ENCODE peak calls at places on chromosomes 16 and 17, in seven cellular contexts. S is glutamatergic neuron, D is uterus, W is neural crest cell, H is transverse colon, B is nephron progenitor cell, M is tibial nerve. Q is an unnamed sample.

GRCh38 chr16:20866161-20866772 is 33.9 kb downstream of the DCUN1D3 start:
- DNase-seq in M (no peak), S (peak), W (no peak), B (no peak), D (no peak), H (peak), Q (peak)

GRCh38 chr17:45787044-45787443 is 2.9 kb downstream of the CRHR1 start:
- DNase-seq in B (no peak), M (no peak), D (no peak), S (no peak), W (no peak), H (no peak), Q (no peak)

GRCh38 chr17:82698065-82698973 is at the start of gene RAB40B:
- DNase-seq in D (peak), B (peak), M (peak), S (peak), H (peak), W (peak), Q (peak)

GRCh38 chr17:32259596-32259995 is 6.0 kb upstream of the RHBDL3 start:
- DNase-seq in B (no peak), H (no peak), S (no peak), D (no peak), W (no peak), M (no peak), Q (no peak)

GRCh38 chr16:66405057-66405783 is 21.9 kb upstream of the BEAN1 start:
- DNase-seq in W (no peak), D (no peak), B (no peak), S (no peak), H (no peak), M (no peak), Q (no peak)

GRCh38 chr17:3897731-3898130 is 4.9 kb upstream of the CAMKK1 start:
- DNase-seq in B (no peak), S (no peak), D (no peak), M (no peak), W (no peak), H (no peak), Q (no peak)

GRCh38 chr16:14301150-14302030 is 230.3 kb downstream of the MRTFB start:
- DNase-seq in S (no peak), D (peak), H (peak), M (peak), B (peak), W (no peak), Q (no peak)

GRCh38 chr17:77303620-77304019 is 162.9 kb downstream of the SEC14L1 start:
- DNase-seq in D (no peak), B (no peak), W (no peak), S (no peak), H (no peak), M (no peak), Q (no peak)

GRCh38 chr16:4944333-4945281 is 7.7 kb upstream of the PPL start:
- DNase-seq in B (no peak), S (peak), M (peak), H (peak), D (peak), W (no peak), Q (no peak)

GRCh38 chr17:16150251-16150859 is 65.0 kb downstream of the NCOR1 start:
- DNase-seq in B (no peak), M (no peak), D (no peak), W (no peak), H (no peak), S (no peak), Q (no peak)

GRCh38 chr17:72928454-72929136 is 163.9 kb downstream of the SLC39A11 start:
- DNase-seq in S (no peak), M (no peak), D (no peak), H (no peak), B (no peak), W (no peak), Q (no peak)

GRCh38 chr17:72338847-72339790 is 218.3 kb downstream of the SOX9 start:
- DNase-seq in B (no peak), M (no peak), W (no peak), D (no peak), H (peak), S (no peak), Q (no peak)

GRCh38 chr17:76867578-76868175 is 527 bp upstream of the MGAT5B start:
- DNase-seq in M (no peak), B (no peak), H (no peak), W (no peak), D (no peak), S (no peak), Q (no peak)

GRCh38 chr17:43200127-43200526 is 11.5 kb upstream of the TMEM106A start:
- DNase-seq in B (no peak), D (no peak), S (peak), W (no peak), M (no peak), H (no peak), Q (no peak)

GRCh38 chr16:23182675-23183485 is at the start of gene SCNN1G:
- DNase-seq in S (peak), D (peak), W (peak), B (peak), H (peak), M (no peak), Q (no peak)

GRCh38 chr16:81582655-81583441 is 138.2 kb downstream of the CMIP start:
- DNase-seq in W (peak), S (no peak), D (no peak), H (no peak), B (no peak), M (no peak), Q (no peak)

GRCh38 chr16:11871193-11871592 is 19.9 kb upstream of the RSL1D1 start:
- DNase-seq in B (peak), S (no peak), M (peak), D (no peak), W (no peak), H (no peak), Q (no peak)

GRCh38 chr16:83704656-83705055 is 103.1 kb upstream of the HSBP1 start:
- DNase-seq in B (no peak), M (no peak), H (no peak), S (no peak), W (no peak), D (no peak), Q (no peak)

GRCh38 chr17:71959129-71959528 is 161.7 kb upstream of the SOX9 start:
- DNase-seq in H (no peak), W (no peak), B (no peak), M (no peak), D (no peak), S (no peak), Q (no peak)

GRCh38 chr16:13864689-13865088 is 55.3 kb upstream of the ERCC4 start:
- DNase-seq in S (no peak), W (no peak), H (no peak), M (no peak), B (no peak), D (no peak), Q (no peak)

GRCh38 chr17:1126801-1127550 is 52.8 kb downstream of the ABR start:
- DNase-seq in M (no peak), D (no peak), W (no peak), B (no peak), H (no peak), S (no peak), Q (no peak)

GRCh38 chr16:67580202-67580601 is 17.9 kb downstream of the CTCF start:
- DNase-seq in H (no peak), M (no peak), D (no peak), W (no peak), S (no peak), B (no peak), Q (no peak)

GRCh38 chr17:68514809-68515208 is 2.6 kb downstream of the PRKAR1A start:
- DNase-seq in H (no peak), S (no peak), D (no peak), B (no peak), M (no peak), W (no peak), Q (no peak)

GRCh38 chr16:89000207-89000959 is 23.4 kb upstream of the CBFA2T3 start:
- DNase-seq in B (no peak), W (no peak), H (no peak), M (no peak), S (no peak), D (no peak), Q (no peak)

GRCh38 chr16:1493746-1494094 is 560 bp downstream of the TELO2 start:
- DNase-seq in B (no peak), W (no peak), D (no peak), S (no peak), H (no peak), M (no peak), Q (no peak)

GRCh38 chr16:74564451-74564984 is 42.4 kb downstream of the GLG1 start:
- DNase-seq in H (no peak), B (no peak), S (no peak), M (no peak), D (no peak), W (no peak), Q (no peak)

GRCh38 chr17:78573955-78574354 is 3.2 kb downstream of the DNAH17 start:
- DNase-seq in H (no peak), D (no peak), M (no peak), S (no peak), W (no peak), B (no peak), Q (no peak)

GRCh38 chr16:50862818-50863672 is 121.2 kb downstream of the CYLD start:
- DNase-seq in M (peak), W (no peak), H (no peak), B (no peak), S (peak), D (no peak), Q (no peak)

GRCh38 chr16:12113581-12114375 is 137.2 kb downstream of the SNX29 start:
- DNase-seq in B (peak), D (no peak), S (peak), H (no peak), W (no peak), M (no peak), Q (no peak)

GRCh38 chr16:49701867-49702494 is 153.9 kb downstream of the ZNF423 start:
- DNase-seq in H (peak), S (peak), B (peak), M (peak), W (peak), D (peak), Q (no peak)

GRCh38 chr16:5188318-5189025 is 90.9 kb upstream of the EEF2KMT start:
- DNase-seq in S (no peak), D (no peak), B (no peak), W (no peak), M (no peak), H (no peak), Q (no peak)

GRCh38 chr16:65070831-65071230 is 51.0 kb downstream of the CDH11 start:
- DNase-seq in H (peak), M (peak), B (no peak), D (peak), S (no peak), W (peak), Q (no peak)

GRCh38 chr16:69894675-69895074 is 56.5 kb upstream of the CLEC18A start:
- DNase-seq in H (no peak), S (no peak), M (no peak), D (no peak), B (no peak), W (peak), Q (no peak)

GRCh38 chr17:79795795-79796569 is 895 bp downstream of the CBX8 start:
- DNase-seq in D (no peak), B (no peak), S (no peak), W (no peak), H (no peak), M (no peak), Q (no peak)

GRCh38 chr16:795580-796229 is 4.8 kb downstream of the GNG13 start:
- DNase-seq in D (no peak), W (no peak), H (peak), M (no peak), S (no peak), B (no peak), Q (no peak)

GRCh38 chr16:17159616-17160015 is 311.1 kb downstream of the XYLT1 start:
- DNase-seq in D (no peak), W (no peak), S (no peak), H (no peak), B (no peak), M (no peak), Q (peak)

GRCh38 chr16:82643936-82644630 is 17.3 kb downstream of the CDH13 start:
- DNase-seq in B (no peak), M (no peak), W (no peak), S (no peak), D (no peak), H (no peak), Q (no peak)

GRCh38 chr16:28133666-28134065 is 70.2 kb upstream of the GSG1L start:
- DNase-seq in D (no peak), S (no peak), W (no peak), B (no peak), H (no peak), M (no peak), Q (no peak)

GRCh38 chr16:28136751-28137434 is 73.4 kb upstream of the GSG1L start:
- DNase-seq in B (no peak), H (no peak), D (no peak), M (no peak), W (no peak), S (no peak), Q (no peak)

GRCh38 chr16:28140788-28141618 is 70.8 kb downstream of the XPO6 start:
- DNase-seq in M (no peak), S (no peak), H (peak), W (no peak), B (no peak), D (no peak), Q (no peak)

DNA sequence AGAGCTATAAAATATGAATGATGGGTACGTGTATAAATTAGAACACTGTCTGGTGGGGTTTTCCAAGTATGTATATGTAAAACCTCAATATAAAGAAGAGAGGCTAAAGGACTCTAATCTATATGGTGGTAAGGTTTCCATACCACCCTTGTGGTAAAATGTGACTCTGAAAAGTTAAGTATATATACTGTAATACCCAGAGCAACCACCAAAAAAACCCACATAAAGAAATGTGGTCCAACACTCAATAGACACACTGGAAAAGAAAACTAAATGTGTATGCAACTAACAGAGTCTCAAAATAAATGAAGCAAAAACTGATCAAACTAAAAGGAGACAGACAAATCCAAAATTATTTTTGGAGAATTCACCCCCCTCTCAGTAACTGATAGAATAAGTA is 72.2 kb downstream of the XPO6 start:
- DNase-seq in M (no peak), B (no peak), S (no peak), W (no peak), H (no peak), D (no peak), Q (no peak)
- TF ChIP-seq CTCF in M (no peak), B (no peak), S (peak), W (peak), H (no peak), D (no peak), Q (no peak)

DNA sequence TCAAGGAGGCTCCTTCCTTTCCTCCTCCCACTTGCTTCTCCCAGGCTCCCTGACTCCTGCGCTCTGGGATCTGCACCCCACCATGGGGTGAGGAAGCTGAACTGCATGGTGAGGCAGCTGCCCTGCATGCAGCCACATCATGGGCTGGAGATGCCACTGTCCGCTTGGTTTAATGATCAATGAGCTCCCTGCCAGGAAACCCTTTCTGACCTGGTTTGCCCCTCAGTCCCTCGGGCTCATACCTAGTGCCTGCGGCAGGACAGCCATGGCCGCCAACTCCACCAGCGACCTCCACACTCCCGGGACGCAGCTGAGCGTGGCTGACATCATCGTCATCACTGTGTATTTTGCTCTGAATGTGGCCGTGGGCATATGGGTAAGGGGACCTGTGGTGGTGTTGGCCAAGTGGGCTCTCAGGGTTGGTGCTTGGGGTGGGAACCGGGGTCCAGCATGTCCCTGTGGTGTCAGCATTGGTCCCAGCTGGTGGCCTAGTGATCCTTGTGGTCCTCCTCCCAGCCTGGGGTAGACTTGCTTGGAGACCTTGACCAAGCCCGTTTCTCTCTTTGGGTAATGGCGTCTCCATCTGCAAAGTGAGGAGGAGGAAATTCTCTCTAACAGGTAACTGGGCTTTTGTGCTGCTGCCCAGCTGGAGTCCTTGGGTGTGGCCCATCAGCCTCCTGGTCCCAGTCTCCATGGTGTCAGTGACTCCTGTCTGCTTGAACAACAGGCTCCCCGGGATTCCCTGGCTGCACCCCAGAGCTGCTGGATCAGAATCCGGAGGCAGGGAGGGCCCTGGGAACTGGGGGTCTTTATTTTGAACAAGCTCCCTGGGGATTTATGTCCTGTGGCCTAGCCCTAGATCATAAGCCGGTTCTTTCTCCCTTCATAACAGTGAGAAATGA is at the start of gene SLC5A10:
- DNase-seq in D (no peak), S (no peak), W (no peak), H (no peak), M (no peak), B (no peak), Q (no peak)
- TF ChIP-seq CTCF in D (no peak), S (peak), W (no peak), H (no peak), M (no peak), B (no peak), Q (no peak)

DNA sequence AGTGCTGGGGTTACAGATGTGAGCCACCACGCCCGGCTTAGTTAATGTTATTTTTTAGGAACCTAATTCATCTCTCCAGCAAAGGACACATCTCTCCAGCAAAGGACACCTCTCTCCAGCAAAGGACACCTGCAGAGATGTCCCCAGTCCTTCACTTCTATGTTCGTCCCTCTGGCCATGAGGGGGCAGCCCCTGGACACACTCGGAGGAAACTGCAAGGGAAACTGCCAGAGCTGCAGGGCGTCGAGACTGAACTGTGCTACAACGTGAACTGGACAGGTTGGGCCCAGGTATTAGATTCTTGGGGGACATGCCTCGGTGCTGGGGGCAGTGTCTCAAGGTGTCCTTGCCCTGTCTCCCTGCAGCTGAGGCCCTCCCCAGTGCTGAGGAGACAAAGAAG is 4.7 kb downstream of the PFAS start:
- DNase-seq in W (no peak), B (no peak), S (peak), D (no peak), H (no peak), M (no peak), Q (no peak)
- TF ChIP-seq CTCF in W (no peak), B (no peak), S (no peak), D (no peak), H (no peak), M (no peak), Q (no peak)

GRCh38 chr17:13197586-13197985 is 179.8 kb upstream of the ELAC2 start:
- DNase-seq in B (no peak), H (no peak), W (no peak), M (no peak), S (no peak), D (no peak), Q (no peak)
- TF ChIP-seq CTCF in B (no peak), H (no peak), W (no peak), M (no peak), S (no peak), D (no peak), Q (no peak)

DNA sequence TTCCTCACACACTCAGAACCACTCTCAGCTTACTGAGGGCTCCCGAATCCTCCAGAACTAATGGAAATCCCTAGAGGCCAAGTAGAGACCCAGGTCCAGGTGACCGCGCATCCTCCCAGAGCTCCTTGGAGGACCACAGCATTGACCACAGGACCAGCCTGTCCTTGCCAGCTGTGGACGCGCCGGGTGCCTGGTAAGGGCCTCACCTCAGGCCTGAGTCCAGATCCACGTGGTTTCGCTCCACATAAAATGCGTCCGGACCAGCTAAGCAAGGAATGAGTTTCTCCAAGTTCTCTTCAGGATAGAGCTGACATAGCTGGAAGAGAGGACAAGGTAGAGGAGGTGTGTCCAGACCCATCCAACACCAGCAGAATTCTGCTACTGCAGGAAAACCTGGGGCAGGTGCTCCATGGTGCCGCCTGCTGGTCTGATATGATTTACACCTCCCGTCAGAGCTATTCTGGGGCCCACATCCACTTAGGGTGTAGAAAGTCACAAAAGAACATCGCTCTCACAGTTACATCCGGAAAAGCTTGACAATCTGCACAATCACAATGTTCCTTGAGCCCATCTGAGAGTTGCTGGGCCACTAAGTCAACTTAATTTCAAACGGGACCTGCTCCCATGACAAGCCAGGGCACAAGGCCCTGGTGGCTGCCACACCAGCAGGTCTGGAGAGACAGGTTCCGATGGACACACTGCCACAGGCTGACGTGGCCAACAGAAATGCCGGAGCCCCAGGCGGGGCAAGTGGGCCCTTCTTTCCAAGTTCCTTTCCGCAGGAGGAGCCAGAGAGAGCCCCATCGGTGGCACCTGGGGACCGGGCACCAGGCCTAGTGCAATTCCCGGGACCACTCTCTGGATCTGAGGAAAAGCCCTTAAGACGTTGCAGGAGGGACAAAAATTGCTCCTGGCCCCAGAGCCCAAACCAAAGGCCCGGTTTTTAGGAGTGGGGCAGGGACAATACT is 28.5 kb downstream of the MAP1LC3B start:
- DNase-seq in S (no peak), W (no peak), H (no peak), M (no peak), B (no peak), D (no peak), Q (no peak)
- TF ChIP-seq CTCF in S (no peak), W (no peak), H (no peak), M (no peak), B (no peak), D (no peak), Q (peak)